ENCODE peak calls at places on chromosomes 4 and X, in five cellular contexts. F is colonic mucosa, T is lower lobe of right lung, U is body of pancreas, D is Caco-2. Z is an unnamed sample.
A peak's percentile ranks its signal among the peaks of the same experiment; 100 is the strongest.

GRCh38 chr4:53816561-53816960 is 225.3 kb upstream of the LNX1 start:
- DNase-seq in F (no peak), D (no peak), T (no peak), U (no peak), Z (no peak)

GRCh38 chr4:80008351-80008750 is 64.7 kb downstream of the ANTXR2 start:
- DNase-seq in D (no peak), F (no peak), T (no peak), U (no peak), Z (no peak)

GRCh38 chr4:123588631-123589223 is 192.1 kb downstream of the SPRY1 start:
- DNase-seq in T (no peak), F (no peak), U (no peak), D (no peak), Z (no peak)

GRCh38 chrX:40117715-40118285 is 20.0 kb upstream of the BCOR start:
- DNase-seq in D (no peak), F (no peak), U (no peak), T (no peak), Z (no peak)

GRCh38 chrX:150515801-150516200 is 52.6 kb upstream of the MTM1 start:
- DNase-seq in D (no peak), F (no peak), T (no peak), U (no peak), Z (no peak)

GRCh38 chr4:87717276-87718031 is 67.4 kb downstream of the DMP1 start:
- DNase-seq in U (no peak), D (no peak), T (no peak), F (no peak), Z (no peak)

GRCh38 chrX:88903989-88904718 is 157.1 kb downstream of the CPXCR1 start:
- DNase-seq in F (no peak), D (no peak), U (no peak), T (no peak), Z (no peak)

GRCh38 chr4:53671757-53672156 is 80.5 kb upstream of the LNX1 start:
- DNase-seq in T (no peak), F (no peak), U (peak; percentile 81), D (no peak), Z (no peak)

GRCh38 chr4:136650541-136651277 is 881.6 kb downstream of the PCDH18 start:
- DNase-seq in T (no peak), U (peak; percentile 59), F (no peak), D (no peak), Z (no peak)

GRCh38 chr4:74474345-74475099 is 29.6 kb downstream of the AREG start:
- DNase-seq in T (no peak), U (peak; percentile 49), F (peak; percentile 22), D (no peak), Z (no peak)

GRCh38 chr4:3276961-3277360 is 15.9 kb upstream of the RGS12 start:
- DNase-seq in T (no peak), D (no peak), F (no peak), U (no peak), Z (no peak)

GRCh38 chr4:110503588-110504435 is 27.9 kb downstream of the ENPEP start:
- DNase-seq in D (no peak), U (no peak), F (no peak), T (no peak), Z (no peak)

GRCh38 chr4:166277851-166278250 is 404.8 kb downstream of the TLL1 start:
- DNase-seq in T (no peak), U (no peak), D (no peak), F (no peak), Z (no peak)

GRCh38 chr4:66048861-66049260 is 378.6 kb upstream of the EPHA5 start:
- DNase-seq in D (no peak), T (no peak), U (no peak), F (no peak), Z (no peak)

GRCh38 chr4:25677943-25678342 is 22.3 kb downstream of the SLC34A2 start:
- DNase-seq in T (no peak), U (no peak), D (no peak), F (no peak), Z (no peak)

GRCh38 chr4:159010563-159011260 is 92.2 kb upstream of the RAPGEF2 start:
- DNase-seq in U (peak; percentile 88), F (peak; percentile 55), D (no peak), T (peak; percentile 70), Z (no peak)

GRCh38 chr4:141395246-141395830 is 174.6 kb downstream of the ZNF330 start:
- DNase-seq in T (no peak), D (no peak), U (no peak), F (no peak), Z (no peak)

GRCh38 chrX:10781847-10782530 is 161.6 kb upstream of the MID1 start:
- DNase-seq in D (no peak), U (no peak), T (no peak), F (no peak), Z (no peak)

GRCh38 chr4:2269206-2269531 is 7.3 kb upstream of the MXD4 start:
- DNase-seq in T (no peak), D (no peak), U (no peak), F (no peak), Z (no peak)

GRCh38 chr4:28557755-28558154 is 1697.1 kb downstream of the STIM2 start:
- DNase-seq in U (no peak), F (no peak), T (no peak), D (no peak), Z (no peak)

GRCh38 chr4:41213563-41214157 is 682 bp downstream of the APBB2 start:
- DNase-seq in D (no peak), U (no peak), F (peak; percentile 29), T (no peak), Z (no peak)

GRCh38 chr4:762211-763190 is 56.9 kb downstream of the PCGF3 start:
- DNase-seq in T (peak; percentile 28), F (no peak), D (no peak), U (no peak), Z (no peak)

GRCh38 chr4:69881173-69881773 is 21.3 kb upstream of the SULT1E1 start:
- DNase-seq in F (peak; percentile 31), U (peak; percentile 56), D (peak; percentile 41), T (no peak), Z (no peak)

GRCh38 chr4:154314248-154314647 is 177.4 kb downstream of the DCHS2 start:
- DNase-seq in U (peak; percentile 17), F (no peak), D (no peak), T (no peak), Z (no peak)
- TF ChIP-seq CTCF in U (peak; percentile 39), F (no peak), D (peak; percentile 40), T (peak; percentile 26), Z (peak; percentile 30)

GRCh38 chrX:38332505-38332904 is 5.2 kb upstream of the RPGR start:
- DNase-seq in U (no peak), D (no peak), T (no peak), F (no peak), Z (no peak)
- TF ChIP-seq CTCF in U (no peak), D (no peak), T (no peak), F (no peak), Z (no peak)

GRCh38 chrX:121570072-121570841 is 522.8 kb downstream of the GLUD2 start:
- DNase-seq in T (no peak), U (peak; percentile 62), D (no peak), F (no peak), Z (no peak)

GRCh38 chrX:121569609-121570008 is 522.2 kb downstream of the GLUD2 start:
- DNase-seq in T (no peak), D (no peak), F (no peak), U (no peak), Z (no peak)

DNA sequence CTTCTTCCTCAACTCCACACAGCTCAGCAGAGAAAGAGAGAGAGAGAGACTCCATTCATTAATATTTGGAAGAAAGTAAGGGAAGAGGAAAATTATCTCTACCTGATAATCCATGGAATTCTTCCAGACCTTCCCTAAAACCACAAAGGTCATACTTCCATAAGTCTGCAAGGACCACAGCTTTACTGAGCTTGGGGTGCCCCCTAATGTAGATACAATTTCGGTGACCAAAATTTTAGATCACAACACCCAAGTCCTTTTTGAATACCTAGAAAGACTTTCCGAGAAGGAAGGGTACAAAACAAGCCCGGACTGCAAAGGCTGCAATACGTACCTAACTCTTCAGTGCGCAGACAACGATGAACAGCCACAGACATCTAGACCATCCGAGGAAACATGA is 523.9 kb downstream of the GLUD2 start:
- DNase-seq in D (no peak), T (no peak), F (no peak), U (no peak), Z (no peak)
- TF ChIP-seq CTCF in D (no peak), T (no peak), F (no peak), U (no peak), Z (no peak)

DNA sequence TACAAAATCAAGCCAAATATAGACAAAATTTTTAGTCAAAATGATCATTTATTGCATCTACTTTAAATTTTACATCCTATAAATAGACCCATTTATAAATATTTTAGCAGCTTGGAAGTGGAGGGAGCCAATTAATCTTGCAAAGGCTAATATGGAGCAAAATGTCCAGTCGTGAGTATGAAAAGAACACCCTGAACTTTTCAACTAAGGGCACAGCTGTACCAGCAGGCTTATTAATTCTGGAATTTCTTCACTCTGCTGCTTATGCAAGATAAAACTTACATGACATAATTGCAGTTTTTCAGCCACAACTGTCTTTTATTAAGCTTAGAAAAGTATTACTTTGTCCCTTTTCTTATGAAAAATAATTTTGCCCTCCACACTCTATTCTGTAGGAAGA is 22.9 kb upstream of the USP53 start:
- DNase-seq in F (no peak), T (no peak), U (no peak), D (no peak), Z (no peak)
- TF ChIP-seq CTCF in F (no peak), T (no peak), U (no peak), D (no peak), Z (no peak)

Z was measured in D721Med.